ENCODE peak calls at places on chromosomes 12 and 14, in four cellular contexts. L, D, B and G are unnamed samples.

GRCh38 chr12:26798013-26798412 is 35.0 kb downstream of the ITPR2 start:
- DNase-seq in L (no peak), D (peak; percentile 43), B (no peak), G (no peak)

GRCh38 chr12:129304532-129304931 is 451.3 kb downstream of the GLT1D1 start:
- DNase-seq in L (no peak), D (no peak), B (no peak), G (no peak)

GRCh38 chr12:74817499-74817898 is 279.9 kb downstream of the ATXN7L3B start:
- DNase-seq in L (no peak), D (no peak), B (no peak), G (no peak)

GRCh38 chr14:104800600-104801283 is at the start of gene ZBTB42:
- DNase-seq in L (no peak), D (peak; percentile 53), B (peak; percentile 93), G (peak; percentile 60)

GRCh38 chr12:115012861-115013667 is 329.1 kb upstream of the TBX3 start:
- DNase-seq in L (no peak), D (no peak), B (no peak), G (peak; percentile 78)

GRCh38 chr12:103470664-103471063 is 25.1 kb downstream of the C12orf42 start:
- DNase-seq in L (peak; percentile 15), D (peak; percentile 24), B (no peak), G (no peak)

GRCh38 chr14:52473557-52473956 is 78.7 kb downstream of the TXNDC16 start:
- DNase-seq in L (peak; percentile 56), D (peak; percentile 14), B (no peak), G (no peak)

GRCh38 chr14:34179723-34180122 is 228.8 kb upstream of the EGLN3 start:
- DNase-seq in L (no peak), D (no peak), B (no peak), G (no peak)

GRCh38 chr12:52956987-52957386 is 8.1 kb downstream of the KRT18 start:
- DNase-seq in L (peak; percentile 69), D (peak; percentile 68), B (no peak), G (no peak)

GRCh38 chr12:88052686-88053085 is 23.5 kb upstream of the C12orf50 start:
- DNase-seq in L (peak; percentile 71), D (peak; percentile 30), B (no peak), G (no peak)

GRCh38 chr12:56103823-56104108 is 593 bp upstream of the PA2G4 start:
- DNase-seq in L (no peak), D (no peak), B (no peak), G (no peak)

GRCh38 chr12:51361419-51362016 is 15.0 kb upstream of the CELA1 start:
- DNase-seq in L (no peak), D (no peak), B (no peak), G (no peak)

GRCh38 chr12:109994262-109995175 is 1.6 kb downstream of the GIT2 start:
- DNase-seq in L (no peak), D (peak; percentile 66), B (no peak), G (no peak)

GRCh38 chr12:4320859-4321701 is at the start of gene TIGAR:
- DNase-seq in L (peak; percentile 95), D (peak; percentile 96), B (peak; percentile 95), G (peak; percentile 93)

GRCh38 chr12:115024531-115024930 is 340.6 kb upstream of the TBX3 start:
- DNase-seq in L (no peak), D (no peak), B (no peak), G (no peak)

GRCh38 chr14:75344396-75344795 is 65.8 kb downstream of the FOS start:
- DNase-seq in L (no peak), D (no peak), B (no peak), G (no peak)

GRCh38 chr14:30020271-30020670 is 92.6 kb upstream of the PRKD1 start:
- DNase-seq in L (no peak), D (no peak), B (no peak), G (no peak)

GRCh38 chr12:9798008-9798619 is 29.2 kb upstream of the KLRF1 start:
- DNase-seq in L (peak; percentile 84), D (peak; percentile 90), B (no peak), G (no peak)

GRCh38 chr12:95974358-95974757 is 21.8 kb downstream of the HAL start:
- DNase-seq in L (no peak), D (no peak), B (no peak), G (no peak)

GRCh38 chr12:56257491-56258067 is 605 bp downstream of the ANKRD52 start:
- DNase-seq in L (peak; percentile 44), D (no peak), B (no peak), G (peak; percentile 47)

GRCh38 chr12:85484387-85484786 is 204.4 kb downstream of the ALX1 start:
- DNase-seq in L (no peak), D (no peak), B (no peak), G (no peak)

GRCh38 chr14:85583311-85583710 is 53.4 kb downstream of the FLRT2 start:
- DNase-seq in L (no peak), D (no peak), B (no peak), G (no peak)

GRCh38 chr12:7859552-7859951 is 13.2 kb downstream of the SLC2A14 start:
- DNase-seq in L (no peak), D (no peak), B (no peak), G (no peak)

GRCh38 chr12:28367326-28367725 is 177.1 kb downstream of the CCDC91 start:
- DNase-seq in L (no peak), D (no peak), B (no peak), G (no peak)

GRCh38 chr12:5456906-5457305 is 25.0 kb downstream of the NTF3 start:
- DNase-seq in L (no peak), D (peak; percentile 83), B (no peak), G (no peak)

GRCh38 chr12:110972870-110973269 is 52.5 kb upstream of the MYL2 start:
- DNase-seq in L (no peak), D (no peak), B (no peak), G (no peak)

GRCh38 chr12:6667559-6668210 is 4.8 kb upstream of the ING4 start:
- DNase-seq in L (peak; percentile 58), D (peak; percentile 68), B (no peak), G (no peak)

GRCh38 chr12:105085537-105085936 is 1.3 kb upstream of the ALDH1L2 start:
- DNase-seq in L (no peak), D (no peak), B (no peak), G (no peak)

GRCh38 chr14:65167072-65167645 is 64.8 kb upstream of the MAX start:
- DNase-seq in L (peak; percentile 44), D (peak; percentile 48), B (no peak), G (no peak)

GRCh38 chr12:22333186-22333745 is 1.2 kb downstream of the ST8SIA1 start:
- DNase-seq in L (no peak), D (no peak), B (no peak), G (no peak)

GRCh38 chr12:74689929-74690328 is 152.3 kb downstream of the ATXN7L3B start:
- DNase-seq in L (no peak), D (no peak), B (no peak), G (no peak)

DNA sequence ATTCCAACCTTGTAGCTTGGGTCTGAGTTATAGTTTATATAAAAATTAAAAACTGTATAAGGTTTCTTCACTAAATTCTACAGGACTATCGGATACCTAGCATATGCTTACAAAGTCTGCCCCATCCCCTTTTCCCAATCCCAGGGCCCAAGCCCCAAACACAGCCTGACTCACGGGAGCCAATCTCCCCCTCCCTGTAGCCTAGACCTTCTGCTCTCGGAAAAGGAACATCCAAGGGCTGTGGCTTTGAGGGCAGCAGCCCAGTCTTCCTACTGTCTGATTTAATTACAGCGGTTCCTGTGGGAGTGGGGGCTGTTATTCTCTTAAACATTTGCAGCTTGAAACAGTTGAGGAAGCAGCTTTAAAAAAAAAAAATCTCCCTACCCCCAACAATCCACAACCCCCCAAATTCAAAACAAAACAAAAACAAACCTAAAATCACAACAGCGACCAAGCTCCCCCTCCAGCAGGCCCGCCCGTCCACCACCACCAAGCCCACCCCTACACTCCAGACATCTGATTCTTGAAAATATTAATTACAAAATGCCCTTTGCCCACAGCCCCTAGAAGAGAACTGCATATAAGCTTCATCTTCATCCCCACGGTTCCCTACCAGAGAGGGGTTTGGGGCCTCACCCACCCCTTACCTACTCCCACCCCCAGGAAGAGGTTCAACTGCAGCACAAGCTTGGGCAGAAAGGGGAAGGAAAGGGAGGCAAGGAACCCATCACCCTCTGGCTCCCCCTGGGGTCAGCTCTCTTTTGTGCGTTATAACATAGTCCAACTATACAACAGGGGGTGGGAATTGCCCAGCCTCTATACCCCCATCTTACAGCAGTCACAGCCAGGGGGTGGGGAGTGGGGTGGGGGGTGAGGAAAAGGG is 1.1 kb upstream of the PRKAG1 start:
- DNase-seq in L (peak; percentile 67), D (peak; percentile 72), B (peak; percentile 27), G (no peak)
- TF ChIP-seq CTCF in L (peak; percentile 36), D (peak; percentile 73), B (no peak), G (no peak)

GRCh38 chr14:93975791-93976476 is 436 bp downstream of the ASB2 start:
- DNase-seq in L (no peak), D (peak; percentile 71), B (no peak), G (no peak)

GRCh38 chr14:93972618-93973205 is 3.7 kb downstream of the ASB2 start:
- DNase-seq in L (no peak), D (no peak), B (no peak), G (no peak)

GRCh38 chr14:93973607-93974006 is 2.8 kb downstream of the ASB2 start:
- DNase-seq in L (no peak), D (no peak), B (no peak), G (no peak)

GRCh38 chr14:93974833-93975232 is 1.5 kb downstream of the ASB2 start:
- DNase-seq in L (no peak), D (no peak), B (peak; percentile 8), G (no peak)

GRCh38 chr14:93974299-93974698 is 2.1 kb downstream of the ASB2 start:
- DNase-seq in L (no peak), D (no peak), B (no peak), G (no peak)
- TF ChIP-seq CTCF in L (no peak), D (no peak), B (no peak), G (no peak)

DNA sequence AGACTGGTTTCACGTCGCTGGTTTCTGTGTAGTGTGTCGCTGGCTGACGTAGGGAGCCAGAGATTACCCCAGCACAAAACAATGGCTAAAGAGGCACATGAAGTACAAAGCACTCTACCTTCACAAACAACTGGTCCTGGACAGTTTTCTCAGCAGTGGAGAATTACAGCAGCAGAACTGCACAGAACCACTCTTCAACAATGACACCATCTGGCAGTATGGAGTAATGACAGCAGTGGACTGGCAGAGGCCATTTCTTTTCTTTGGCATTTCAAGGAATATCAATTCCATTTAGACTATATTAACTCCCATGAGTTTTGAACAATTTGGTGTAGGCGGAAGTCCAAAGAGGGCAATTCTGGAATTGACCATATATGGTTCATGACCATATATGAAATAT is 1074.1 kb downstream of the AACS start:
- DNase-seq in L (no peak), D (no peak), B (no peak), G (no peak)
- TF ChIP-seq CTCF in L (no peak), D (peak; percentile 64), B (no peak), G (no peak)

DNA sequence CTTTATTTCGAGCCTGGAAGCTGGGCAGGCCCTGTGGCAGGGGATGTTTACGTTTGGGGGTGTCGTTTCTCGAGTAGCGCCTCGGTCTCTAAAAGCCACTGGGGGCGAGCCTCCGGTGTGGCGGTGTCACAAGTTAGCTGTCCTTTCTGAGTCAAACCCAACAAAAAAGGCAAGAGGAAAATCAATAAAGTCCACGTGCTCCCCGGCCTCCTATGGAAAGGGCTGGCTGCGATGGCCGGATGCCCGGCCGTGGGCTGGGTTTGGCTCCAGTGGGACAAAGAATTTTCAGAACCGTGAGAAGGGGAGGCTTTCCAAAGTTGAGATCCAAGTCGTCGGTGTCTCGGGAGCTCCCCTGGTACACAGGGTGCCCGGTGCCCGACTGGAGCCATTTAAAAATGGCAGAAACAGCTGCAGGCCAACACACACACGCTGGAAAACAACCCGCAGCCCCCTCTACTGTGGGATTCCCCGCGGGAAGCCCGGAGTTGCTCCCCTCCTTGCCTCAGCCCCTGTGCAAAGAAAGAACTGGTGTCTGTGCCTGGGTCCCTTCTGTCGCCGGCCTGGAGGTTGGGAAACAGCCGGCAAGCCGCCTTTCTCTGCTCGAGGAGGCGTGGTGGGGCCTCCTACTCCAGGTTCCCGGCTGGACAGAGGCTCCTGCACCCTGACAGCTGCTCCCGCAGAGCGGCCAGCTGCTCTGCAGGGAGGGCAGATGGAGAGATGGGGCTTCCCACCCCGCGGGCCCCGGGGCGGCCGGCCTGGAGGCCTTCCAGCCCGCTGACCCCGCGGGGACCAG is 1.9 kb downstream of the BCL7A start:
- DNase-seq in L (peak; percentile 55), D (peak; percentile 62), B (peak; percentile 89), G (no peak)
- TF ChIP-seq CTCF in L (no peak), D (no peak), B (no peak), G (no peak)